ENCODE peak calls at places on chromosomes 6 and 20, in four cellular contexts. K is PC-9, A is left ventricle myocardium inferior, M is fibroblast of lung. G is an unnamed sample.

GRCh38 chr6:163010145-163010544 is 282.4 kb downstream of the PACRG start:
- DNase-seq in A (no peak), M (no peak), K (no peak), G (no peak)

GRCh38 chr6:100343678-100344077 is 121.0 kb downstream of the SIM1 start:
- DNase-seq in M (peak; percentile 88), K (no peak), A (no peak), G (no peak)

GRCh38 chr6:16766043-16766521 is 4.8 kb upstream of the ATXN1 start:
- DNase-seq in A (no peak), M (peak; percentile 97), K (peak; percentile 98), G (no peak)

GRCh38 chr20:325889-326644 is 715 bp downstream of the SOX12 start:
- DNase-seq in K (no peak), A (peak; percentile 71), M (peak; percentile 69), G (no peak)

GRCh38 chr6:25553502-25553901 is 98.5 kb upstream of the SCGN start:
- DNase-seq in A (no peak), K (no peak), M (peak; percentile 3), G (no peak)

GRCh38 chr6:70763754-70764153 is 96.1 kb downstream of the SMAP1 start:
- DNase-seq in K (no peak), A (no peak), M (peak; percentile 6), G (no peak)

GRCh38 chr6:120556491-120556890 is 777.8 kb downstream of the TBC1D32 start:
- DNase-seq in A (no peak), K (no peak), M (no peak), G (peak; percentile 82)

GRCh38 chr6:33815854-33816253 is 12.1 kb upstream of the MLN start:
- DNase-seq in A (no peak), K (no peak), M (peak; percentile 11), G (no peak)

GRCh38 chr6:137272403-137272802 is 53.2 kb upstream of the IFNGR1 start:
- DNase-seq in A (no peak), M (no peak), K (peak; percentile 33), G (no peak)

GRCh38 chr6:44569931-44570385 is 182.5 kb downstream of the CDC5L start:
- DNase-seq in K (no peak), M (peak; percentile 79), A (peak; percentile 67), G (peak; percentile 27)

GRCh38 chr6:80932364-80932763 is 820.1 kb downstream of the TENT5A start:
- DNase-seq in K (no peak), A (no peak), M (peak; percentile 83), G (no peak)

GRCh38 chr6:37648465-37649330 is 49.0 kb downstream of the MDGA1 start:
- DNase-seq in A (no peak), M (no peak), K (peak; percentile 78), G (no peak)

GRCh38 chr6:50843842-50844241 is 25.2 kb downstream of the TFAP2B start:
- DNase-seq in A (no peak), M (no peak), K (no peak), G (no peak)

GRCh38 chr6:22886881-22887581 is 317.7 kb downstream of the HDGFL1 start:
- DNase-seq in M (peak; percentile 96), K (peak; percentile 46), A (no peak), G (no peak)

GRCh38 chr6:112603726-112604125 is 256.6 kb downstream of the RFPL4B start:
- DNase-seq in K (no peak), M (no peak), A (no peak), G (no peak)

GRCh38 chr6:45709834-45710233 is 305.8 kb downstream of the CLIC5 start:
- DNase-seq in K (no peak), A (no peak), M (no peak), G (no peak)

GRCh38 chr20:9147553-9148024 is 78.7 kb downstream of the PLCB4 start:
- DNase-seq in M (peak; percentile 32), K (no peak), A (no peak), G (no peak)

GRCh38 chr20:3613821-3614440 is 49.3 kb downstream of the GFRA4 start:
- DNase-seq in K (no peak), A (no peak), M (peak; percentile 31), G (peak; percentile 34)

GRCh38 chr20:20083796-20084195 is 31.5 kb downstream of the CFAP61 start:
- DNase-seq in A (no peak), K (peak; percentile 46), M (peak; percentile 20), G (peak; percentile 11)

GRCh38 chr20:46709055-46709458 is 392 bp upstream of the SLC2A10 start:
- DNase-seq in M (no peak), K (no peak), A (no peak), G (no peak)

GRCh38 chr20:18928626-18929025 is 115.0 kb downstream of the SCP2D1 start:
- DNase-seq in A (no peak), K (no peak), M (no peak), G (no peak)

GRCh38 chr6:126064257-126064993 is 78.1 kb downstream of the TRMT11 start:
- DNase-seq in A (no peak), M (peak; percentile 35), K (no peak), G (no peak)

GRCh38 chr20:33444797-33445560 is 1.4 kb upstream of the SNTA1 start:
- DNase-seq in M (no peak), A (peak; percentile 31), K (no peak), G (no peak)

GRCh38 chr6:44631968-44632367 is 244.5 kb downstream of the CDC5L start:
- DNase-seq in M (peak; percentile 40), K (no peak), A (no peak), G (no peak)

GRCh38 chr20:51326241-51326819 is 216.2 kb downstream of the NFATC2 start:
- DNase-seq in M (peak; percentile 45), A (peak; percentile 24), K (no peak), G (no peak)

GRCh38 chr6:157388924-157389323 is 7.9 kb downstream of the ZDHHC14 start:
- DNase-seq in K (no peak), M (no peak), A (no peak), G (no peak)

GRCh38 chr6:291148-291696 is 1.1 kb upstream of the DUSP22 start:
- DNase-seq in K (no peak), M (no peak), A (no peak), G (peak; percentile 33)

GRCh38 chr6:31125162-31125561 is 4.9 kb upstream of the CDSN start:
- DNase-seq in M (peak; percentile 82), K (no peak), A (peak; percentile 44), G (no peak)

GRCh38 chr6:41424370-41425058 is 89.1 kb downstream of the NCR2 start:
- DNase-seq in K (peak; percentile 48), M (peak; percentile 55), A (peak; percentile 79), G (peak; percentile 18)

GRCh38 chr20:62474585-62475026 is 1.2 kb downstream of the GATA5 start:
- DNase-seq in K (no peak), M (no peak), A (no peak), G (no peak)

GRCh38 chr20:62475027-62475818 is 572 bp downstream of the GATA5 start:
- DNase-seq in A (no peak), M (no peak), K (no peak), G (no peak)

GRCh38 chr20:62473200-62473585 is 2.6 kb downstream of the GATA5 start:
- DNase-seq in K (no peak), M (no peak), A (no peak), G (no peak)

GRCh38 chr20:62472343-62473199 is 3.2 kb downstream of the GATA5 start:
- DNase-seq in M (no peak), K (no peak), A (no peak), G (no peak)

DNA sequence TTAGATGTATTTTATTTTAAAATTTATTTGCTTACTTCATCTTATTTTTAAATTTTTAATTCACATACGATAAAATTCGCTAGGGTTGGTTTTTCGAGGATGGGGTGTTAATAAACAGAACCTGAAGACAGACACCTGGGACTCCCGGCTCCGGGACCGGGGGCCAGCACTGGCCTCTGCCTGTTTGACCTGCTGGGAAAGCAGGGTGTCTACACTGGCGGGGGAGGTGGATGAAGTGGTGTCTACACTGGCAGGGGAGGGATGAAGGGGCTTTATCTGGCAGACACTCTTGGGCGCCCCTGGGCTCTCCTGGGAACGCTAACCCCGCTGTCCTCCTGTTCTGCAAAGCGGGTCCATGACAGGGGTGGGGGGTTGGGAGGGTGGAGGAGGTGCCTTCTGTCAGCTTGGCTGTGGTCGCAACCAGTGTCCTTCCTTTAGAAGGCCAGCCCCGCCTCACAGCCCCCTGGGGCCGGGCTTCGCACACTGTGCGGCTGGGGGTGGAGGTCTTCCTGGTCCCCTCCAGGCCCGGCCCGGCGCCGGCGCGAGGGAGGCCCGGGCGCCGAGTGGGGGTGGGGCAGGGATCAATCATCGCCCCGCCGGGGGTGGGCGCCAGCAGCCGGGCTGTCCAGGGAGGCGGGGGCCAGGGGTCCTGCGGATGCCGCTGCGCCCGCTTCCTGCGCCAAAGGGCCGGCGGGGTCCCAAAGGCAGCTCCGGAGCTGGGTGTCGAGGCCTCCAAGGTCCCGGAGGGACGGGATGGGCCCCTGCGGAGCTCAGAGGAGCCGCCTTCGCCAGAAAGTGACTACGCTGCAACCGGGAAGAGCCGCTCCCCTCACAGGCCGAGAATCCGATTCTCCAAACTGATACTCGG is 1.8 kb downstream of the GATA5 start:
- DNase-seq in M (no peak), A (no peak), K (no peak), G (no peak)
- H3K4me3 ChIP-seq in M (no peak overlapping the region), A (peak overlapping the region; percentile 63), K (no peak overlapping the region), G (no peak overlapping the region)

DNA sequence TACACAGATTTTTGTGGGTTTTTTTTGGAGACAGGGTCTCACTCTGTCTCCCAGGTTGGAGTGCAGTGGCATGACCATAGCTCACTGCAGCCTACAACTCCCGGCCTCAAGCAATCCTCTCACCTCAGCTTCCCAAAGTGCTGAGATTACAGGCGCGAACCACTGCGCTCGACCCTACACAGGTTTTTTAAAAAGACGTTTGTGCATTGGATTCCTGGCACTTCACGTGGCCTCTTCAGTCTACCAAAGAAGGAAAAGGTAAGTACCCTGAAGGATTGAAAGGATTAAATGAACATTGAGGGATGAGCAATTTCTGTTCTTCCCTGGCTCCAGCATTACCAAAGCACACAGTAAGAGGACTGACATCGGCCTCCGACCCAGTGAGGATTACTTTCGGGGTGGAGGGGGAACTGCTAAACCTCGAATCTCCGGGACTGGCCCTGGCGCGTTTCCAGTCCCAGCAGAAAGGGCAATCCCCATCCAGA is 556 bp upstream of the YWHAB start:
- DNase-seq in A (no peak), M (no peak), K (no peak), G (no peak)
- H3K4me3 ChIP-seq in A (peak overlapping the region; percentile 93), M (peak overlapping the region; percentile 69), K (peak overlapping the region; percentile 94), G (peak overlapping the region; percentile 86)

GRCh38 chr6:15434263-15434662 is 188.4 kb downstream of the JARID2 start:
- DNase-seq in K (peak; percentile 54), M (no peak), A (no peak), G (no peak)

GRCh38 chr6:15435468-15435867 is 189.6 kb downstream of the JARID2 start:
- DNase-seq in A (no peak), M (no peak), K (no peak), G (no peak)

GRCh38 chr6:15433517-15433874 is 187.6 kb downstream of the JARID2 start:
- DNase-seq in K (no peak), A (no peak), M (no peak), G (no peak)

GRCh38 chr6:15436451-15436850 is 190.6 kb downstream of the JARID2 start:
- DNase-seq in K (no peak), M (no peak), A (no peak), G (no peak)

DNA sequence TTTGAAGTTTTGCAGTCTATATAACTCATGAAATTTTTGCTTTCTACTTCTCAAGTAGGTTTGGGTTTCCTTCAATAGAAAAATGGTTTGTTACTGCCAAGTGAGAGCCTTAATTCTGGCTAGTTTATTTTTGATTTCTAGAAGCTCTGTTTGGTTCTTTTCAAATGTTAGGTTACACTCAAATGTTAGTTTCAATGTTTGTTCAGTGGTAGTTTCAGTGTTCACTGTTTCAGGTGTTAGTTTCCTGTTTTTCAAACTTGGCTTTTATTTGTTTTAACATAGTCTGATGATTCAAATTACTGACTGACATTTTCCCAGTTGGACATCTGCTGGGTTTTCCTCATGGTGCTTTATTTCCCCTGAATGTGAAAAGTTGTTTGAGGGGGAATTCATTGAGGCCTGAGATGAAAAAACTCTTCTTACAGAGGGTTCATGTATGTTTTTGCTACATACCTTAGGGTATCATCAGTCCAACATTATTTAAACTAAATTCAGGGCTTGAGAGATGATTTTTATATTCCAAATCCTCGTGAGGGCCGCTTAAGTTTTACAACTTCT is 189.0 kb downstream of the JARID2 start:
- DNase-seq in M (no peak), A (no peak), K (no peak), G (no peak)
- H3K4me3 ChIP-seq in M (no peak overlapping the region), A (no peak overlapping the region), K (no peak overlapping the region), G (no peak overlapping the region)

GRCh38 chr6:108666656-108667260 is 106.0 kb downstream of the FOXO3 start:
- DNase-seq in M (no peak), K (no peak), A (no peak), G (no peak)
- H3K4me3 ChIP-seq in M (no peak overlapping the region), K (no peak overlapping the region), A (no peak overlapping the region), G (no peak overlapping the region)

G was measured in LNCaP clone FGC.